ENCODE peak calls at places on chromosomes 13 and 19, in eight cellular contexts. A, S, V, P, G, O, L and H are unnamed samples. For H3K27me3, the result is how much of the 10 kb centered on the place peaks cover.

GRCh38 chr19:5691930-5692784 is 2.1 kb downstream of the RPL36 start:
- DNase-seq in A (no peak), S (no peak), V (no peak), P (no peak), G (no peak), O (no peak), L (peak), H (no peak)

GRCh38 chr19:50910722-50911121 is 473 bp downstream of the KLK4 start:
- DNase-seq in A (no peak), S (no peak), V (no peak), P (no peak), G (no peak), O (no peak), L (no peak), H (no peak)

GRCh38 chr19:41866284-41866683 is 6.2 kb downstream of the RPS19 start:
- DNase-seq in A (no peak), S (no peak), V (no peak), P (no peak), G (peak), O (no peak), L (no peak), H (no peak)

GRCh38 chr13:30618186-30618937 is 642 bp downstream of the USPL1 start:
- DNase-seq in A (peak), S (no peak), V (no peak), P (peak), G (peak), O (no peak), L (no peak), H (peak)

GRCh38 chr13:35812730-35813129 is 318.5 kb downstream of the DCLK1 start:
- DNase-seq in A (no peak), S (no peak), V (no peak), P (no peak), G (no peak), O (no peak), L (no peak), H (no peak)

GRCh38 chr13:75744127-75744526 is 108.0 kb downstream of the LMO7 start:
- DNase-seq in A (no peak), S (no peak), V (no peak), P (no peak), G (no peak), O (no peak), L (no peak), H (no peak)

GRCh38 chr19:53195265-53195879 is 2.2 kb upstream of the ZNF665 start:
- DNase-seq in A (peak), S (peak), V (no peak), P (peak), G (peak), O (peak), L (peak), H (peak)

GRCh38 chr13:41835871-41836270 is 125.0 kb downstream of the VWA8 start:
- DNase-seq in A (no peak), S (peak), V (no peak), P (no peak), G (no peak), O (peak), L (no peak), H (no peak)

GRCh38 chr19:24054044-24054935 is 32.7 kb upstream of the ZNF254 start:
- DNase-seq in A (no peak), S (peak), V (peak), P (no peak), G (no peak), O (peak), L (no peak), H (no peak)

GRCh38 chr13:71865858-71866172 is 1.2 kb downstream of the DACH1 start:
- DNase-seq in A (peak), S (no peak), V (no peak), P (no peak), G (no peak), O (peak), L (peak), H (peak)

GRCh38 chr13:71867101-71867814 is at the start of gene DACH1:
- DNase-seq in A (peak), S (peak), V (no peak), P (peak), G (peak), O (peak), L (peak), H (peak)

GRCh38 chr13:71864981-71865857 is 1.8 kb downstream of the DACH1 start:
- DNase-seq in A (no peak), S (peak), V (no peak), P (no peak), G (no peak), O (peak), L (no peak), H (peak)

GRCh38 chr13:71864094-71864980 is 2.7 kb downstream of the DACH1 start:
- DNase-seq in A (peak), S (no peak), V (no peak), P (peak), G (no peak), O (peak), L (peak), H (peak)

GRCh38 chr13:71866173-71867091 is 572 bp downstream of the DACH1 start:
- DNase-seq in A (peak), S (no peak), V (no peak), P (no peak), G (peak), O (peak), L (peak), H (peak)
- H3K27me3 ChIP-seq in A (half or more), S (under half), V (under half), P (under half), G (under half), O (under half), L (under half), H (under half)

DNA sequence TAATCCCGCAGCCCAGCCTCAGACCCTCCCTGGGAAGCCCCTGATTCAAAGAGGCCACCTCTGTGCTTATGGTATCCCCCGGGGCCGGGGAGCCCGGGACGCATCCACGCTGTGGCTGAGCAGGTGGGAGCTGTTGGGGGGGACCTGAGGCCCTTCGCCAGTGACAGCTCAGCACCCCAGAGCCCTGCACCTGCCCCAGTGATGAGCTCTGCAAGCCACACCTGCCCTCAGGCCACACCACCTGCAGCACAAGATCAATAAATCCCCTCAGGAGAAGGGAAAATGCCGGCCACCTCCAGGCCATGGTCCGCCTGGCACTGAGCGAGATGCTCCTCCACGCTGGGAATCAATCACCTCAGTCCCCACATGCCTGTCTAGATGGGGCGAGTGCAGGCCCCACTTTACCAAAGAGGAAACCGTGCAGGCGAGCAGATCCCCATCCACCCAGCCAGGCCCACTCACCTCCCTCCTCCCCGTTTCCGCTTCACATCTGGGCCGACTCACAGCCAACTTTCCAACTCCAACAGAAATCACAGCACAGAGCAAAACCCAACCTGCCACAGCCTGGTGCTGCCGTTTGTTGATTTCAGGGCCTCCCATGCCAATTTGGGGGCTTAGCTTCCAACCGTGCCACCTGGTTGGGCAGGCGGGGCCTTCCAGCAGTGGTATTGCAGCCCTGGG is 12.8 kb downstream of the MOB3A start:
- DNase-seq in A (no peak), S (no peak), V (no peak), P (no peak), G (peak), O (no peak), L (no peak), H (no peak)
- H3K4me3 ChIP-seq in A (no peak), S (no peak), V (no peak), P (no peak), G (peak), O (no peak), L (no peak), H (no peak)

DNA sequence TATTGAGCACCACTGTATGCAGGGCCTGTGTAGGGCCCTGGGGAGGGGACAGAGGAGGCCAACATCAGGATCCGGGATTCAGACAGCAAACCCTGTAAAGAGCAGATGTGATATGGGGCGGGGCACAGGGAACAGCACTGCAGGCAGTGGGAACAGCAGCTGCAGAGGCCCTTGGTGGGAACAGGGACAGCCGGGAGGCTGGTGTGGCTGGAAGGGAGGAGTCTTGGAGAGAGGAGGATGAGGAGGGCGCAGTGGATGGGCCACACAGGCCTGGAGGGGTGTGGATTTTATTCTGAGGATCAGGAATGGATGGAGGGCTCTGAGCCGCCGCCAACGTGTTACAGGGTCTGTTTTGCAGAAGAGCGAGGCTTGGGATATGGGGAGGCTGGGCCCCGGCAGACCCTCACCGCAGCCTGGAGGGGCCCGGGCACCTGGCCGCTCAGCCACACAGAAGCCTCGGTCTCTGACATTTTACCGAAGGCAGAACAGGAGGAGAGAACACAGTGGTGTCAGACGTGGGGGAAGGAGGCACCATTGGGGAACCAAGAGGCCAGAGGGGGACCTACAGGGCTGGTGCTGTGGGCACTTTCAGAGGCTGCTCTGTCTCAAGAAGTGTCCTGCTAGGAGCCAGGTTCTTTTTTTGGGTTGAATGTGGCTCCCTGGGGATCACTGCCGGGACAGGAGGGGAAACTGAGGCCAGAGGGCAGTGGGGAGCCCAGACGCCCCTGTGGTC is 6.9 kb downstream of the EFNA2 start:
- DNase-seq in A (no peak), S (no peak), V (no peak), P (no peak), G (no peak), O (no peak), L (no peak), H (no peak)
- H3K27me3 ChIP-seq in A (under half), S (under half), V (under half), P (under half), G (under half), O (under half), L (under half), H (under half)

GRCh38 chr19:38974599-38975213 is 836 bp downstream of the FBXO17 start:
- DNase-seq in A (no peak), S (no peak), V (no peak), P (no peak), G (no peak), O (no peak), L (no peak), H (no peak)
- H3K4me3 ChIP-seq in A (peak), S (peak), V (peak), P (peak), G (no peak), O (peak), L (no peak), H (peak)

GRCh38 chr19:1705367-1705766 is 47.9 kb upstream of the ONECUT3 start:
- DNase-seq in A (no peak), S (no peak), V (no peak), P (no peak), G (no peak), O (no peak), L (no peak), H (no peak)
- H3K27me3 ChIP-seq in A (under half), S (under half), V (under half), P (under half), G (under half), O (under half), L (under half), H (under half)

GRCh38 chr19:11300811-11301120 is 4.8 kb downstream of the TSPAN16 start:
- DNase-seq in A (peak), S (no peak), V (no peak), P (no peak), G (no peak), O (no peak), L (no peak), H (no peak)
- H3K4me3 ChIP-seq in A (no peak), S (no peak), V (no peak), P (no peak), G (no peak), O (no peak), L (no peak), H (no peak)

DNA sequence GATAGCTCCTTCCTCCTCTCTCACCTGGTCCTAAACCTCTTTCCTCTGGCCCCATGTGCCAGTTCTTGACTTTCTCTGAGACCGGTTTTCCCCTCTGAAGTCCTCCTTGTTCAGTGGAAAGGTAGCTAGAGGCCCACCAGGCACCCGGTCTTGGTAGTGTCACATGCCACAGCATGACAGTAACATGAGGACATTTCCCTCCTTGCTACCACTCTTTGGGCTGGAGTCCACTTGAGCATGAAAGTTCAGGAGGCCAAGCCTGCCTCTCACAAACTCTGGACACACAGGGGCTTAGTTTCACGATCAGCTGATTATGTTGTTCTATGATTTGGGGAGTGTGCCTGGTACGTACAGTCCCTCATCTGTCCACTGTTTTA is 45.6 kb downstream of the NFIX start:
- DNase-seq in A (no peak), S (no peak), V (no peak), P (no peak), G (no peak), O (no peak), L (no peak), H (no peak)
- H3K27me3 ChIP-seq in A (under half), S (under half), V (under half), P (under half), G (under half), O (under half), L (under half), H (under half)

GRCh38 chr19:45162464-45163143 is 1.8 kb upstream of the NKPD1 start:
- DNase-seq in A (no peak), S (no peak), V (no peak), P (no peak), G (no peak), O (no peak), L (no peak), H (no peak)
- H3K4me3 ChIP-seq in A (no peak), S (no peak), V (no peak), P (no peak), G (no peak), O (no peak), L (no peak), H (no peak)

DNA sequence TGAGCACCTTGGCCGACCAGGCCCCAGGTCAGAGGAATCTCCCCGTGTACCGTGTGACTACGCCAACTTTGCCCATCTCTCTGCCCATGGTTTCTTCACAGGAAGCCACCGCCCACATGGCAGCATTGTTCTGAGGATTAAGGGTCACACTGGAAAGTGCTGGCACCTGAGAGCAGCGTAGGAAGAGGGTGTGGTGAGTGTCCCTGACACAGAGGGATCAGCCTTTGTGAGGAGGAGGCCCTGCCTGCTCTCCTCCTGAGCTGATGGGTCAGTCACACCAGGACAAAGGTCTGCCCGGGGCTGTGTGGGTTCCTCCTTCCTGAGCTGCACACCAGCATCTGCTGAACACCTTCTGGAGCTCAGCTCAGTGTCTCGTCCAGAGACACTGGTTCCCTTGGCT is 32.2 kb upstream of the SLC15A1 start:
- DNase-seq in A (no peak), S (no peak), V (no peak), P (no peak), G (no peak), O (no peak), L (no peak), H (no peak)
- H3K27me3 ChIP-seq in A (under half), S (under half), V (under half), P (under half), G (under half), O (under half), L (under half), H (under half)